ENCODE peak calls at places on chromosome 5, in four cellular contexts. W, C, X and S are unnamed samples.

GRCh38 chr5:27313549-27313948 is 275.2 kb upstream of the CDH9 start:
- DNase-seq in W (no peak), C (no peak), X (no peak), S (no peak)

GRCh38 chr5:90410178-90410762 is 714 bp upstream of the CETN3 start:
- DNase-seq in W (no peak), C (peak; percentile 23), X (no peak), S (no peak)

GRCh38 chr5:158317507-158317906 is 458.6 kb upstream of the CLINT1 start:
- DNase-seq in W (no peak), C (no peak), X (no peak), S (no peak)

GRCh38 chr5:84028093-84028492 is 307.4 kb upstream of the HAPLN1 start:
- DNase-seq in W (no peak), C (no peak), X (no peak), S (peak; percentile 53)

GRCh38 chr5:90134892-90135291 is 274.7 kb downstream of the CETN3 start:
- DNase-seq in W (no peak), C (peak; percentile 4), X (no peak), S (peak; percentile 31)

GRCh38 chr5:148849461-148849860 is 23.1 kb downstream of the ADRB2 start:
- DNase-seq in W (no peak), C (no peak), X (no peak), S (no peak)

GRCh38 chr5:157471709-157472108 is 11.7 kb downstream of the NIPAL4 start:
- DNase-seq in W (no peak), C (peak; percentile 50), X (no peak), S (peak; percentile 33)

GRCh38 chr5:123125953-123126352 is 36.9 kb downstream of the PRDM6 start:
- DNase-seq in W (no peak), C (peak; percentile 30), X (no peak), S (peak; percentile 77)

GRCh38 chr5:110346893-110347358 is 379.5 kb downstream of the TMEM232 start:
- DNase-seq in W (no peak), C (no peak), X (no peak), S (no peak)

GRCh38 chr5:159051431-159052281 is 48.1 kb downstream of the EBF1 start:
- DNase-seq in W (no peak), C (no peak), X (peak; percentile 62), S (no peak)

GRCh38 chr5:72925336-72926010 is 30.4 kb upstream of the FCHO2 start:
- DNase-seq in W (no peak), C (no peak), X (no peak), S (no peak)

GRCh38 chr5:168104811-168105481 is 186.5 kb upstream of the WWC1 start:
- DNase-seq in W (no peak), C (peak; percentile 29), X (no peak), S (no peak)

GRCh38 chr5:1430121-1430795 is 15.0 kb downstream of the SLC6A3 start:
- DNase-seq in W (no peak), C (no peak), X (no peak), S (no peak)

GRCh38 chr5:81425569-81425968 is 31.6 kb upstream of the ACOT12 start:
- DNase-seq in W (no peak), C (peak; percentile 28), X (no peak), S (peak; percentile 65)

DNA sequence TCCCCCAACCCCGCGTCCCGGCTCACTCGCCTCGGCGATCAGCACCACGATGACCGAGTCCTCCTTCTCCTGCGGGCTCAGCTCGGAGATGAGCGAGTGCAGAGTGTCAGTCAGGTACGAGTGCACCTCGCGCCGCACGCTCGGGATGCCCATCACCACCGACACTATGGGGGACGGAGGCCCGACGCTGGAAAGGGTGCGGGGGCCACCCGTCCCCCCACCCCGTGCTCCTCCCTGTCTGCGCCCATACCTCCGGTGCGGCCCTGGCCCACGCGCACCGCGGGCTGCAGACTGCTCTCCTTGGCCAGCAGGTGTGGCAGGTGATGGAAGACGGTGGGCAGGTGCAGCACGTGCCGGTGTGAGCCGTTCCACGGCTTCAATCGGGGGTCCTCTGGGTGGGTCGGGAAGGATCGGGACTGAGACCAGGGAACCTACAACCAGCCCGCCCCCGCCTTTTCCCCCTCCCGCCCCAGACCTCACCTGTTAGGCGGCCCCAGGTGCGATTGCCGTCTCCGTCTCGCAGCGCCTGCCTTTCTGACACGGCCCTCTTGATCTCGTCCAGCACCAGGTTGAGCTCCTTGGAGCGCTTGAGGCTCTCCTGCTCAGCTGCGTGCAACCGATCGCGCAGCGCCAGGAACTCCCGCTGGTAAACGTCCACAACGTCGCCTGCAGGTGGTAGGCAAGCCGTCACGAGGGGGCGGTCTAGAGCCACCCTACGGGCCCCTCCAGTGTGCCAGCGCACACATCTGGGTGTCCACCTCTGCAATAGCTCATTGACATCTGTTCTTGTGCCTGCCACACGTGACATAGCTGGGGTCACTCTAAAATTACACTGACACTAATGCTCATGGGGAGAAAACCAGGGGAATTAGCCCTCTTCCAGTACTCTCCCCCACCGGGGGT is 5.1 kb downstream of the MGAT4B start:
- DNase-seq in W (no peak), C (peak; percentile 51), X (peak; percentile 89), S (peak; percentile 48)
- TF ChIP-seq CHD1 in W (no peak), C (no peak), X (no peak), S (no peak)

GRCh38 chr5:99019812-99020697 is 91.2 kb upstream of the CHD1 start:
- DNase-seq in W (no peak), C (peak; percentile 59), X (no peak), S (peak; percentile 87)
- TF ChIP-seq CHD1 in W (no peak), C (no peak), X (no peak), S (no peak)

GRCh38 chr5:75510417-75510835 is 1.0 kb downstream of the CERT1 start:
- DNase-seq in W (no peak), C (peak; percentile 50), X (no peak), S (peak; percentile 28)
- TF ChIP-seq CHD1 in W (no peak), C (no peak), X (no peak), S (no peak)

DNA sequence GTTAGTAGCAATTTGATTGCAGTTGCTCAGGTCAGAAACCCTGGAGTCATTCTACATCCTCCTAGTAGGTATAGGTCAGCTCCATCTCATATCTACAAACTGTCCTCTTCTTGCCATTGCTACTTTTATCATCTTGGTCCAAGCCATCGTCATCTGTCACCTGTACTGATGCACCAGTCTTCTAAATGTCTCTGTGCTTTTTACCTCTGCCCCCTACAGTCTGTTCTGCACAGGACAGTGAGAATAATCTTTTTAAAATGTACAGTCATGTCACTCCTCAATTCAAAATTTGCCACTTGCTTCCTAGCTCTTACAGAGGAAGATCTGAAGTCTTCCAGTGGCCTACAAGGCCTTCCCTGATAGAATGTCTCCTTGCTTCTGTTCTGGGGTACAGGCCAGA is 6.8 kb downstream of the NNT start:
- DNase-seq in W (no peak), C (peak; percentile 51), X (no peak), S (no peak)
- TF ChIP-seq CHD1 in W (no peak), C (no peak), X (no peak), S (no peak)

DNA sequence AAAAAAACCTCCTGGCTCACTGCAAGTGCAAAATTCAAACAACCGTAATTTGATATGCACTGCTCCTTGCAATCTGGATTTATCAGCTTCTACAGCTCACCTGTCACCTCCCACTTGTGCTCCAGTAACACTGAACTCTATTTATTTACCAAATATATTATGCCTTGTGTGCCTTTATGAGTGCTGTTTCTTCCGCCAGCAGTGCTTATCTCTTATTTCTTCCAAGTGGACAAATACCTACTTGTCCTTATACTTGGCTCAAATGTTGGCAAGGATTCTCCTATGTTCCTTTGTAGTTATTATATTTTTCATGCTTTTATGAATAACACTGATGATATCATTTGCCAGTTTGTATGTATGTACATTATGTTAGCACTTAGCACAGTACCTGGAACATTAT is 145.7 kb upstream of the ARRDC3 start:
- DNase-seq in W (no peak), C (no peak), X (no peak), S (no peak)
- TF ChIP-seq CHD1 in W (no peak), C (no peak), X (no peak), S (no peak)

GRCh38 chr5:171432581-171433351 is 13.3 kb downstream of the FGF18 start:
- DNase-seq in W (no peak), C (no peak), X (no peak), S (no peak)
- TF ChIP-seq CHD1 in W (no peak), C (no peak), X (no peak), S (no peak)

DNA sequence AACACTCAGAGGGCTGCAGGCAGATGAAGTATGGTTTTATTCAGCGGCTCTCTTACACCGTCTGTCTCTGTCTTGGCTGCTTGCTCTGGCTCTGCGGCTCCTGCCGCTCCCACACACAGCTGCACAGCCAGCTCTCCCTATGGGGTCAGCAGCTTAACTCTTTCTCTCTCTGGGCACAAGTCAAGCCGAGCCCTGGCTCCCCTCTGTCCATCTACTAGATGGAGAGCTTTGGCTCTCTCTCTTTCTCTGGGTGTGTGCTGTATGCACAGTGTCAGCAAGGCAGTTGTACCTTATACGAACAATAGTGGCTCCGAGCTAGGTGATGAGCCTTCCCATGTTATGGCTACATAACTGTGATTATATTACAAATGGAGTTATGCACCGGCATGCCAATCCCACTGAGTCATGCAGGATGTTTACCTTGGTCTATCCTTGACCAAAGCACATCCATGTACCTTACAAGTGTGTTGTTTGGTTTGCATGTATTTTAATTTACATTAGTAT is 19.3 kb upstream of the PPP2CA start:
- DNase-seq in W (no peak), C (peak; percentile 24), X (no peak), S (peak; percentile 86)
- TF ChIP-seq CHD1 in W (no peak), C (no peak), X (no peak), S (no peak)

GRCh38 chr5:163888366-163888765 is 382.9 kb downstream of the MAT2B start:
- DNase-seq in W (no peak), C (no peak), X (no peak), S (peak; percentile 30)

GRCh38 chr5:163887854-163888253 is 382.4 kb downstream of the MAT2B start:
- DNase-seq in W (no peak), C (no peak), X (no peak), S (no peak)

GRCh38 chr5:163893301-163893700 is 387.9 kb downstream of the MAT2B start:
- DNase-seq in W (no peak), C (no peak), X (no peak), S (peak; percentile 41)

GRCh38 chr5:163890211-163890610 is 384.8 kb downstream of the MAT2B start:
- DNase-seq in W (no peak), C (no peak), X (no peak), S (peak; percentile 12)

GRCh38 chr5:163889369-163889768 is 383.9 kb downstream of the MAT2B start:
- DNase-seq in W (no peak), C (no peak), X (no peak), S (peak; percentile 88)
- TF ChIP-seq CHD1 in W (no peak), C (no peak), X (no peak), S (no peak)

GRCh38 chr5:54278979-54279717 is 31.2 kb downstream of the ARL15 start:
- DNase-seq in W (no peak), C (peak; percentile 45), X (no peak), S (no peak)
- TF ChIP-seq CHD1 in W (no peak), C (no peak), X (no peak), S (no peak)